ENCODE peak calls at places on chromosomes 5 and 9, in four cellular contexts. N, U, M and T are unnamed samples.

GRCh38 chr9:37992924-37993349 is 76.1 kb downstream of the SHB start:
- DNase-seq in N (no peak), U (peak; percentile 41), M (no peak), T (no peak)

GRCh38 chr5:141003026-141003425 is 36.8 kb downstream of the PCDHAC2 start:
- DNase-seq in U (no peak), M (no peak), N (no peak), T (no peak)

GRCh38 chr5:143600396-143601075 is 197.1 kb upstream of the NR3C1 start:
- DNase-seq in M (no peak), U (no peak), N (no peak), T (no peak)

GRCh38 chr9:87567566-87567965 is 69.9 kb downstream of the DAPK1 start:
- DNase-seq in M (no peak), U (no peak), N (no peak), T (no peak)

GRCh38 chr5:157193699-157194424 is 13.2 kb downstream of the ITK start:
- DNase-seq in U (no peak), N (no peak), M (peak; percentile 78), T (no peak)

GRCh38 chr9:90890146-90890545 is 88.5 kb downstream of the SYK start:
- DNase-seq in U (no peak), N (no peak), M (no peak), T (no peak)

GRCh38 chr9:8261737-8262136 is 462.2 kb upstream of the DMAC1 start:
- DNase-seq in N (no peak), M (no peak), U (no peak), T (no peak)

GRCh38 chr5:109740329-109740728 is 50.6 kb downstream of the MAN2A1 start:
- DNase-seq in N (no peak), U (no peak), M (no peak), T (no peak)

GRCh38 chr9:76595645-76596044 is 136.7 kb downstream of the GCNT1 start:
- DNase-seq in N (no peak), U (no peak), M (no peak), T (no peak)

GRCh38 chr5:66041612-66042011 is 102.5 kb upstream of the SREK1 start:
- DNase-seq in U (no peak), M (no peak), N (no peak), T (no peak)

GRCh38 chr5:31827862-31828261 is 188.9 kb downstream of the PDZD2 start:
- DNase-seq in U (no peak), N (no peak), M (no peak), T (no peak)

GRCh38 chr9:16138961-16139441 is 586.2 kb downstream of the CCDC171 start:
- DNase-seq in N (peak; percentile 71), U (peak; percentile 63), M (no peak), T (no peak)

GRCh38 chr9:88678431-88678830 is 143.5 kb downstream of the NXNL2 start:
- DNase-seq in M (no peak), N (no peak), U (no peak), T (no peak)

GRCh38 chr5:8247485-8247884 is 378.5 kb downstream of the MTRR start:
- DNase-seq in N (no peak), U (no peak), M (no peak), T (no peak)

GRCh38 chr5:160097981-160098380 is 21.3 kb downstream of the PWWP2A start:
- DNase-seq in U (no peak), M (no peak), N (no peak), T (no peak)

GRCh38 chr9:81318571-81318970 is 370.8 kb downstream of the TLE1 start:
- DNase-seq in U (no peak), N (no peak), M (no peak), T (no peak)

DNA sequence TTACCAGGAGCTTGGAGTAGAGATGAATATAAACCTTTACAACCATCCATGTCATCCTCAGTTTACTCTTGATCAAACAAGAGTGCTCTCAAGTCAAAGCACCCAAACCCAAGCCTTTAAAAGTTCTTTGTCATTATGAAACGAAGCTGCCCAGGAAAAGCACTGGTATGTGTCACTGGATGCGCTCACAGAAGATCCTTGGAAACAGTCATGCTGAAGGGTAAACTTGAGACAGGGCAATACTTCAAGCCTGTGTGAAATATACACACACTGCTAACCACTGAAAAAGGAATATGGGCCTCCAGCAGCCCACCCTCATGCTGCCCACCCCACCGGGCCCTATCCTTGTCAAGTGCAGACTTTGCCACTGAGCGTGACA is 84.5 kb downstream of the PRRT1B start:
- DNase-seq in M (no peak), U (no peak), N (no peak), T (no peak)
- H3K4me3 ChIP-seq in M (no peak overlapping the region), U (no peak overlapping the region), N (peak overlapping the region; percentile 31), T (peak overlapping the region; percentile 31)

GRCh38 chr5:96567188-96567587 is 95.0 kb upstream of the CAST start:
- DNase-seq in M (no peak), N (no peak), U (no peak), T (no peak)
- H3K4me3 ChIP-seq in M (peak overlapping the region; percentile 72), N (no peak overlapping the region), U (no peak overlapping the region), T (no peak overlapping the region)

DNA sequence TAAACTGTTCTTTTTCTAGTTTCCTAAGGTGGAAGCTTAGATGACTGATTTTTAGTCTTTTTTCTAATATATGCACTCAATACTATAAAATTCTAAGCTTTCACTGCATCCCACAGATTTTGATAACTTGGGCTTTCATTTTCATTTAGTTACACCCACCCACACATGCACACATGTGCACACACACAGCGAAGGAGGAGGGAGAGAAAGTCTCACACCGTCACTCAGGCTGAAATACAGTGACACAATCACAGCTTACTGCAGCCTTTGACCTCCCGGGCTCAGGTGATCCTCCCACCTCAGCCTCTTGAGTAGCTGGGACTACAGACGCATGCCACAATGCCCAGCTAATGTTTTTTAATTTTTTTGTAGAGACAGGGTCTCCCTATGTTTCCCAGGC is 96.5 kb downstream of the SMIM23 start:
- DNase-seq in N (no peak), M (no peak), U (no peak), T (no peak)
- H3K4me3 ChIP-seq in N (no peak overlapping the region), M (no peak overlapping the region), U (no peak overlapping the region), T (no peak overlapping the region)

GRCh38 chr9:121197135-121197534 is 4.5 kb downstream of the RAB14 start:
- DNase-seq in U (no peak), M (no peak), N (no peak), T (no peak)
- H3K4me3 ChIP-seq in U (no peak overlapping the region), M (peak overlapping the region; percentile 86), N (peak overlapping the region; percentile 15), T (no peak overlapping the region)

GRCh38 chr5:67805666-67806348 is 409.7 kb upstream of the PIK3R1 start:
- DNase-seq in U (no peak), M (no peak), N (no peak), T (no peak)
- H3K4me3 ChIP-seq in U (no peak overlapping the region), M (no peak overlapping the region), N (no peak overlapping the region), T (no peak overlapping the region)

GRCh38 chr9:100580255-100580654 is 2.4 kb downstream of the CAVIN4 start:
- DNase-seq in U (no peak), M (no peak), N (no peak), T (no peak)

GRCh38 chr9:100578610-100579009 is 731 bp downstream of the CAVIN4 start:
- DNase-seq in U (no peak), M (no peak), N (no peak), T (no peak)

GRCh38 chr9:100579665-100580064 is 1.8 kb downstream of the CAVIN4 start:
- DNase-seq in N (no peak), U (no peak), M (no peak), T (no peak)

GRCh38 chr9:100575765-100576368 is 2.0 kb upstream of the CAVIN4 start:
- DNase-seq in U (no peak), M (no peak), N (no peak), T (no peak)

DNA sequence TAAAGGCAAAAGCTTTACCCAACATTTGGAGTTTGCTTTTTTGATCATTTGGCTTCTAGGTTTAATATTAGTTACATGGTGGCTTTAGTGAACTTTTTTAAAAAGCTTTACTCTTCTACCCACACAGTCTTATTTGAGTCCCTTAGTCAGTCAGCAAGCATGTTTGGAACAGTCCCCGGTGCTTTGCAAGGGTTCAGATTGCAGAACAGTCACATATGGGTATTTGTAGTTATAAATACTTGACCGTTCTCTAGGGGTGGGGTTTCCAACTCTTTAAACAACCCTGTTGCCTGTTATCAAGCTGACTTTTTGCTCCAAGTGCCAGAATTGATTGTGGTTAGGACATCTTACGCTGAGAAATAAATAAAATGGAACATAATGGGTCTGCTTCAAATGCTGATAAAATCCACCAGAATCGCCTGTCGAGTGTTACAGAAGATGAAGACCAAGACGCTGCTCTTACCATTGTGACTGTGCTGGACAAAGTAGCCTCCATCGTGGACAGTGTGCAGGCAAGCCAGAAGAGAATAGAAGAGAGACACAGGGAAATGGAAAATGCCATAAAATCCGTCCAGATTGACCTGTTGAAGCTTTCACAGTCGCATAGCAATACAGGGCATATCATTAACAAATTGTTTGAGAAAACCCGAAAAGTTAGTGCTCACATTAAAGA is at the start of gene CAVIN4:
- DNase-seq in N (peak; percentile 40), U (no peak), M (no peak), T (no peak)
- H3K4me3 ChIP-seq in N (peak within 1 kb of the TSS; percentile 68), U (no peak within 1 kb of the TSS), M (no peak within 1 kb of the TSS), T (no peak within 1 kb of the TSS)

DNA sequence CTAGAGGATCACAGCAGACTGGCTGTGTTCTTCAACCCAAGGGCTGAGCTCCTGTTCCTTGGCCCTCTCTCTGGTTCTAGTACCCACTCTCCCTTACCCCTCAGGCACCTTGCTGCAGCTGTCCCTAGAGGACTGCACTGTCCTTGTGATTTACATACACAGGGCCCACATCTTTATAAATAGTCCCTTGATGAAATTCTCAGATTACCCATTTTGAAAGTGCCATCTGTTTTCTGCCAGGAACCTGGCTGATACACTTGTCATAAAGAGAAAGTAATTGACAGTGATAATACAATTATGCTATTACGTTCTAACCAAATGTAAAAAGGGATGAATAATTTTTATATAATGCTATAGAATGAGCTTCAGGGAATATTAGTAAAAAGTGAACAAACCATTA is 16.5 kb upstream of the SPARC start:
- DNase-seq in M (no peak), U (no peak), N (no peak), T (peak; percentile 61)
- H3K4me3 ChIP-seq in M (no peak overlapping the region), U (no peak overlapping the region), N (no peak overlapping the region), T (no peak overlapping the region)

DNA sequence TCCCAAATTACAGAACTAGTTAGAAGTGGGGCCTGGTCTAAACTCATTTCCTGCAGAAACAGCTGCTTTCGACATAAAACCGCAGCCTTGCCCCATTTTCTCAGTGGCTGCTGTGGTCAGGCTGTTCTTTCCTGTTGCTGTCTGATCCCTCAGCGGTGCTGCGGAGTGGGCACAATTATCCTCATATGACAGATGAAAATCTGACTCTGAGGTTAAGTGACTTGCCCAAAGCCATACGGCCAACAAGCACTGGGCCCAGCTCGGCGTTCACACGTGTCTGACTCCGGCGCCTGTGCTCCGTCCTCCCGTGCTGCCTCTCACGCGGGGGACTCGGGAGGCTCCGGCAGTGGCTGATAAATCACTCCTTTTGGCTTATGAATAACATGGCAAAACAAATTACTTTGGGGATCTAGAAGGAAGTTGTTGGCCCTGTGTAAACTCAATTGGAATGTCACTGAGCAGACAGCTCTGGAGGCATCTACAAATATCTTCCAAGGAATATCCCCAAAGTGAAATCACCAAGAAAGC is 142.6 kb upstream of the LMX1B start:
- DNase-seq in M (peak; percentile 77), N (peak; percentile 71), U (peak; percentile 80), T (peak; percentile 33)
- H3K4me3 ChIP-seq in M (peak overlapping the region; percentile 72), N (no peak overlapping the region), U (no peak overlapping the region), T (no peak overlapping the region)

DNA sequence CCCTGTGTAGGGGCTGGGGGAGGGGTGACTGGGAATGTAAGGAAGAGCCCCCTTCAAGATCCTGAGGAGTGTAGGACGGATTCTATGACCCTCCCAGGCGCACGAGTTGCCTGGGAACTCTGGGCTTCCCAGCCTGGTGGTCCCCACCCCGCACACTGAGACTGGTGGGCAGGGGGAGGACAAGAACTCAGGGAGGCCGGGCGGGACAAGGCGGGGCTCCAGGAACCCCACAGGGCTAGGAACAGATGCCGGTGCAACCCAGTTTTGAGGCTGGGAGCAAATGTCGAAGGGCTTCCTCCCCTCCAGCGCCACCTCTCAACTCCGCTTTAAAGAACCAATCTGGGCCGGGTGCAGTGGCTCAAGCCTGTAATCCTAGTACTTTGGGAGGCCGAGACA is 1.3 kb upstream of the VDAC1 start:
- DNase-seq in M (no peak), N (no peak), U (no peak), T (no peak)
- H3K4me3 ChIP-seq in M (no peak overlapping the region), N (peak overlapping the region; percentile 90), U (no peak overlapping the region), T (no peak overlapping the region)